ENCODE peak calls at places on chromosomes 3 and 15, in ten cellular contexts. One of them, this sample, is unnamed.
A peak's percentile ranks its signal among the peaks of the same experiment; 100 is the strongest.

GRCh38 chr3:38843898-38844297 is 27.9 kb upstream of the SCN10A start:
- DNase-seq in IMR-90: peak; percentile 70
- DNase-seq in sigmoid colon: no peak
- DNase-seq in lower leg skin: no peak
- DNase-seq in HepG2: peak; percentile 34
- DNase-seq in breast epithelium: no peak
- DNase-seq in ovary: no peak
- DNase-seq in HCT116: peak; percentile 60
- DNase-seq in heart left ventricle: peak; percentile 16
- DNase-seq in tibial nerve: no peak
- DNase-seq in this sample: peak; percentile 18

GRCh38 chr3:60086811-60087210 is 1037.0 kb upstream of the CFAP20DC start:
- DNase-seq in IMR-90: peak; percentile 18
- DNase-seq in sigmoid colon: no peak
- DNase-seq in lower leg skin: no peak
- DNase-seq in HepG2: peak; percentile 1
- DNase-seq in breast epithelium: no peak
- DNase-seq in ovary: no peak
- DNase-seq in HCT116: peak; percentile 32
- DNase-seq in heart left ventricle: no peak
- DNase-seq in tibial nerve: no peak
- DNase-seq in this sample: no peak

GRCh38 chr3:173465112-173465511 is 67.6 kb downstream of the NLGN1 start:
- DNase-seq in IMR-90: peak; percentile 51
- DNase-seq in sigmoid colon: no peak
- DNase-seq in lower leg skin: no peak
- DNase-seq in HepG2: no peak
- DNase-seq in breast epithelium: no peak
- DNase-seq in ovary: no peak
- DNase-seq in HCT116: no peak
- DNase-seq in heart left ventricle: no peak
- DNase-seq in tibial nerve: no peak
- DNase-seq in this sample: no peak

GRCh38 chr3:190325923-190326322 is 3.7 kb upstream of the CLDN1 start:
- DNase-seq in IMR-90: peak; percentile 54
- DNase-seq in sigmoid colon: no peak
- DNase-seq in lower leg skin: no peak
- DNase-seq in HepG2: no peak
- DNase-seq in breast epithelium: no peak
- DNase-seq in ovary: no peak
- DNase-seq in HCT116: no peak
- DNase-seq in heart left ventricle: no peak
- DNase-seq in tibial nerve: no peak
- DNase-seq in this sample: no peak

GRCh38 chr3:185645596-185646381 is 59.7 kb downstream of the SENP2 start:
- DNase-seq in IMR-90: no peak
- DNase-seq in sigmoid colon: peak; percentile 42
- DNase-seq in lower leg skin: peak; percentile 73
- DNase-seq in HepG2: no peak
- DNase-seq in breast epithelium: no peak
- DNase-seq in ovary: no peak
- DNase-seq in HCT116: no peak
- DNase-seq in heart left ventricle: no peak
- DNase-seq in tibial nerve: no peak
- DNase-seq in this sample: no peak

GRCh38 chr3:36774072-36774471 is 9.7 kb upstream of the DCLK3 start:
- DNase-seq in IMR-90: peak; percentile 66
- DNase-seq in sigmoid colon: no peak
- DNase-seq in lower leg skin: no peak
- DNase-seq in HepG2: no peak
- DNase-seq in breast epithelium: no peak
- DNase-seq in ovary: no peak
- DNase-seq in HCT116: no peak
- DNase-seq in heart left ventricle: no peak
- DNase-seq in tibial nerve: no peak
- DNase-seq in this sample: no peak

GRCh38 chr15:42253300-42253699 is 19.7 kb upstream of the GANC start:
- DNase-seq in IMR-90: no peak
- DNase-seq in sigmoid colon: no peak
- DNase-seq in lower leg skin: no peak
- DNase-seq in HepG2: no peak
- DNase-seq in breast epithelium: peak; percentile 44
- DNase-seq in ovary: no peak
- DNase-seq in HCT116: no peak
- DNase-seq in heart left ventricle: no peak
- DNase-seq in tibial nerve: no peak
- DNase-seq in this sample: no peak

GRCh38 chr3:131216801-131217200 is 164.8 kb upstream of the NUDT16 start:
- DNase-seq in IMR-90: peak; percentile 50
- DNase-seq in sigmoid colon: no peak
- DNase-seq in lower leg skin: no peak
- DNase-seq in HepG2: peak; percentile 28
- DNase-seq in breast epithelium: no peak
- DNase-seq in ovary: peak; percentile 20
- DNase-seq in HCT116: peak; percentile 74
- DNase-seq in heart left ventricle: no peak
- DNase-seq in tibial nerve: no peak
- DNase-seq in this sample: no peak

GRCh38 chr3:62007036-62007435 is 366.3 kb downstream of the FEZF2 start:
- DNase-seq in IMR-90: peak; percentile 5
- DNase-seq in sigmoid colon: no peak
- DNase-seq in lower leg skin: no peak
- DNase-seq in HepG2: no peak
- DNase-seq in breast epithelium: no peak
- DNase-seq in ovary: no peak
- DNase-seq in HCT116: no peak
- DNase-seq in heart left ventricle: no peak
- DNase-seq in tibial nerve: no peak
- DNase-seq in this sample: no peak

GRCh38 chr3:177726807-177727206 is 529.5 kb upstream of the TBL1XR1 start:
- DNase-seq in IMR-90: no peak
- DNase-seq in sigmoid colon: no peak
- DNase-seq in lower leg skin: no peak
- DNase-seq in HepG2: no peak
- DNase-seq in breast epithelium: no peak
- DNase-seq in ovary: no peak
- DNase-seq in HCT116: no peak
- DNase-seq in heart left ventricle: no peak
- DNase-seq in tibial nerve: no peak
- DNase-seq in this sample: no peak

GRCh38 chr15:20280933-20281463 is 260.6 kb downstream of the GOLGA6L6 start:
- DNase-seq in IMR-90: no peak
- DNase-seq in sigmoid colon: no peak
- DNase-seq in lower leg skin: no peak
- DNase-seq in HepG2: no peak
- DNase-seq in breast epithelium: no peak
- DNase-seq in ovary: no peak
- DNase-seq in HCT116: no peak
- DNase-seq in heart left ventricle: no peak
- DNase-seq in tibial nerve: no peak
- DNase-seq in this sample: no peak

GRCh38 chr3:192727032-192727847 is at the start of gene FGF12:
- DNase-seq in IMR-90: peak; percentile 0
- DNase-seq in sigmoid colon: peak; percentile 69
- DNase-seq in lower leg skin: no peak
- DNase-seq in HepG2: peak; percentile 2
- DNase-seq in breast epithelium: peak; percentile 20
- DNase-seq in ovary: peak; percentile 9
- DNase-seq in HCT116: no peak
- DNase-seq in heart left ventricle: peak; percentile 82
- DNase-seq in tibial nerve: peak; percentile 15
- DNase-seq in this sample: no peak

GRCh38 chr15:101324513-101325177 is 29.6 kb upstream of the SNRPA1 start:
- DNase-seq in IMR-90: no peak
- DNase-seq in sigmoid colon: no peak
- DNase-seq in lower leg skin: peak; percentile 65
- DNase-seq in HepG2: peak; percentile 61
- DNase-seq in breast epithelium: no peak
- DNase-seq in ovary: no peak
- DNase-seq in HCT116: no peak
- DNase-seq in heart left ventricle: no peak
- DNase-seq in tibial nerve: no peak
- DNase-seq in this sample: no peak

GRCh38 chr3:149648525-149648924 is 9.3 kb downstream of the WWTR1 start:
- DNase-seq in IMR-90: no peak
- DNase-seq in sigmoid colon: no peak
- DNase-seq in lower leg skin: no peak
- DNase-seq in HepG2: no peak
- DNase-seq in breast epithelium: no peak
- DNase-seq in ovary: no peak
- DNase-seq in HCT116: no peak
- DNase-seq in heart left ventricle: no peak
- DNase-seq in tibial nerve: no peak
- DNase-seq in this sample: no peak

GRCh38 chr3:113948015-113948917 is 453 bp downstream of the ZDHHC23 start:
- DNase-seq in IMR-90: no peak
- DNase-seq in sigmoid colon: no peak
- DNase-seq in lower leg skin: peak; percentile 87
- DNase-seq in HepG2: peak; percentile 25
- DNase-seq in breast epithelium: no peak
- DNase-seq in ovary: peak; percentile 15
- DNase-seq in HCT116: no peak
- DNase-seq in heart left ventricle: peak; percentile 8
- DNase-seq in tibial nerve: no peak
- DNase-seq in this sample: no peak

GRCh38 chr3:13332158-13332557 is 88.0 kb downstream of the NUP210 start:
- DNase-seq in IMR-90: no peak
- DNase-seq in sigmoid colon: no peak
- DNase-seq in lower leg skin: no peak
- DNase-seq in HepG2: no peak
- DNase-seq in breast epithelium: no peak
- DNase-seq in ovary: no peak
- DNase-seq in HCT116: no peak
- DNase-seq in heart left ventricle: no peak
- DNase-seq in tibial nerve: no peak
- DNase-seq in this sample: no peak
- TF ChIP-seq POLR2A in IMR-90: no peak
- TF ChIP-seq POLR2A in sigmoid colon: no peak
- TF ChIP-seq POLR2A in lower leg skin: no peak
- TF ChIP-seq POLR2A in HepG2: no peak
- TF ChIP-seq POLR2A in breast epithelium: no peak
- TF ChIP-seq POLR2A in ovary: no peak
- TF ChIP-seq POLR2A in HCT116: no peak
- TF ChIP-seq POLR2A in heart left ventricle: no peak
- TF ChIP-seq POLR2A in tibial nerve: no peak
- TF ChIP-seq POLR2A in this sample: no peak

DNA sequence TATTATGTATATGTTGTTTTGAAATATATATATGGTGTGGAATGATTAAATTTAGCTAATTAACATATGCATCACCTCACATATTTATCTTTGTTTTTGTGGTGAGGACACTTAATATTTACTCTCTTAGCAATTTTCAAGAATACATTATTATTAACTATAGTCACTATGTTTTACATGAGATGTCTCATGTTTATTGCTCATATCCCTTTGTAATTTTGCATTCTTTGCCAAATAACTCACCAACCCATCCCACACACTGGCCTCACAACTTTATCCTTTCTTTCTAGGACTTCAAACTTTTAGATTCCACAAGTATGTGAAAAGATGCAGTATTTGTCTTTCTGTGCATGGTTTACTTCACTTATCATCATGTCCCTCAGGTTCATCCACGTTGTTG is 950.2 kb upstream of the CADM2 start:
- DNase-seq in IMR-90: no peak
- DNase-seq in sigmoid colon: no peak
- DNase-seq in lower leg skin: no peak
- DNase-seq in HepG2: no peak
- DNase-seq in breast epithelium: no peak
- DNase-seq in ovary: no peak
- DNase-seq in HCT116: no peak
- DNase-seq in heart left ventricle: no peak
- DNase-seq in tibial nerve: no peak
- DNase-seq in this sample: no peak
- TF ChIP-seq POLR2A in IMR-90: no peak
- TF ChIP-seq POLR2A in sigmoid colon: no peak
- TF ChIP-seq POLR2A in lower leg skin: no peak
- TF ChIP-seq POLR2A in HepG2: no peak
- TF ChIP-seq POLR2A in breast epithelium: no peak
- TF ChIP-seq POLR2A in ovary: no peak
- TF ChIP-seq POLR2A in HCT116: no peak
- TF ChIP-seq POLR2A in heart left ventricle: no peak
- TF ChIP-seq POLR2A in tibial nerve: no peak
- TF ChIP-seq POLR2A in this sample: no peak

DNA sequence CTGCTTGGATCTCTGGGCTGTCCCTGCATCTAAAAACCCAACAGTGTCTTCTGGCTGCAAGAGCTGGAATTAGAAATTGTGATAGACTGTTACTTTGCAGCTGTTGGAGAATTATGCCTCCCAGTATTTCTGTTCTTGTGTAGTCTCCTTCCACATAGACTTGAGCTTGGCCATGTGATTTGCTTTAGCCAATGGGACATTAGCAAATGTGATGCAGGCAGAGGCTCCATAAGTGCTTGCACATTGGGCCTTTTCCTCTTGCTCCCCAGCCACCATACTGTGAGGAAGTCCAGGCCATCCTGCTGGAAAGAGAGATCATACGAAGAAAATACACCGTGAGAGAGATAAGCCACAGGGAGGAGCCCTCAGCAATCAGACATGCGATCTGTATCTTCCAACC is 33.8 kb upstream of the RASGRF1 start:
- DNase-seq in IMR-90: no peak
- DNase-seq in sigmoid colon: no peak
- DNase-seq in lower leg skin: no peak
- DNase-seq in HepG2: no peak
- DNase-seq in breast epithelium: no peak
- DNase-seq in ovary: no peak
- DNase-seq in HCT116: no peak
- DNase-seq in heart left ventricle: no peak
- DNase-seq in tibial nerve: no peak
- DNase-seq in this sample: no peak
- TF ChIP-seq POLR2A in IMR-90: no peak
- TF ChIP-seq POLR2A in sigmoid colon: no peak
- TF ChIP-seq POLR2A in lower leg skin: no peak
- TF ChIP-seq POLR2A in HepG2: no peak
- TF ChIP-seq POLR2A in breast epithelium: no peak
- TF ChIP-seq POLR2A in ovary: no peak
- TF ChIP-seq POLR2A in HCT116: no peak
- TF ChIP-seq POLR2A in heart left ventricle: no peak
- TF ChIP-seq POLR2A in tibial nerve: no peak
- TF ChIP-seq POLR2A in this sample: no peak

DNA sequence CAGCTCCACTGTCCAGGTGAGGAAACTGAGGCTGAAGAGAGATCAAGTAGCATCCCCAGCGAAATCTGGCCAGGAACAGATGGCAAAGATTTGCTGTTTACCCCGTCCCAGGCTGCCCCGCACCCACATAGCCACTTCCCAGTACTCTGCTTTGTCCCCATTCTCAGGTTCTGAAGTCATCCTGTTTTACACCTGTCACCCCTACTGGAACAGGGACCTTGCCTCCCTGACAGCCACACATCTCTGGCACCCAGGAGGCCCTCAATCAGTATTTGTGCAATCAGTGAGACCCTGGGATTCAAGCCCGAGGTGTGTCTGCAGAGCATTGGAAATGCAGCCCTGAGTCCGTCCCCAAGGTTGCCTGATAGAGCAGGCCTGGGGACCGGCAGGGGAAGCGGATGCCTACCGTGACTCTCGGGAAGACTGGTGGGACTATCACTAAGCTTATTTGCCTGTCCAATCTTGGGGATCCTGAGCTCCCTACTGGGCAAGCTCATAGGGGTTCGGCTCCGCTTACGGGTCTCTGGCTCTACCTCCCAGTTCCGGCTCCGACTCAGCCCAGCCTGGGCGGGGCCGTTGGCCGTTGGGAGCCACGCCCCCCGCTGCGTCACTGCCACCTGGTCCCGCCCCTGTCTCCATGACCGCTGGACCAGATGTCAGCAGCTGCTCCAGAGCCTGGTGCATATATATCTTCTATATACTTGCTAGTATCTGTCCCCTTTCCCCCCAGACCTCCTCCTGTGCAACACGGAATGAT is 17.5 kb upstream of the FANCD2 start:
- DNase-seq in IMR-90: peak; percentile 68
- DNase-seq in sigmoid colon: peak; percentile 96
- DNase-seq in lower leg skin: peak; percentile 98
- DNase-seq in HepG2: peak; percentile 58
- DNase-seq in breast epithelium: peak; percentile 87
- DNase-seq in ovary: peak; percentile 79
- DNase-seq in HCT116: no peak
- DNase-seq in heart left ventricle: peak; percentile 87
- DNase-seq in tibial nerve: peak; percentile 84
- DNase-seq in this sample: peak; percentile 94
- TF ChIP-seq POLR2A in IMR-90: no peak
- TF ChIP-seq POLR2A in sigmoid colon: peak; percentile 49
- TF ChIP-seq POLR2A in lower leg skin: no peak
- TF ChIP-seq POLR2A in HepG2: peak; percentile 62
- TF ChIP-seq POLR2A in breast epithelium: peak; percentile 32
- TF ChIP-seq POLR2A in ovary: no peak
- TF ChIP-seq POLR2A in HCT116: no peak
- TF ChIP-seq POLR2A in heart left ventricle: no peak
- TF ChIP-seq POLR2A in tibial nerve: peak; percentile 21
- TF ChIP-seq POLR2A in this sample: peak; percentile 60

This sample was measured in erythroblast.